ENCODE peak calls at places on chromosomes 16 and 17, in four cellular contexts. One of them, this sample, is unnamed.
A peak's percentile ranks its signal among the peaks of the same experiment; 100 is the strongest.

GRCh38 chr16:30437511-30438046 is 7.7 kb upstream of the DCTPP1 start:
- DNase-seq in upper lobe of right lung: no peak
- DNase-seq in right cardiac atrium: no peak
- DNase-seq in heart right ventricle: no peak
- DNase-seq in this sample: no peak

GRCh38 chr17:70110443-70110880 is 35.4 kb downstream of the KCNJ16 start:
- DNase-seq in upper lobe of right lung: no peak
- DNase-seq in heart right ventricle: peak; percentile 49
- DNase-seq in right cardiac atrium: peak; percentile 58
- DNase-seq in this sample: no peak

GRCh38 chr16:3266873-3267537 is 10.6 kb upstream of the MEFV start:
- DNase-seq in upper lobe of right lung: no peak
- DNase-seq in right cardiac atrium: peak; percentile 21
- DNase-seq in heart right ventricle: no peak
- DNase-seq in this sample: no peak

GRCh38 chr16:27813591-27813990 is 249.9 kb downstream of the GSG1L start:
- DNase-seq in heart right ventricle: no peak
- DNase-seq in upper lobe of right lung: peak; percentile 38
- DNase-seq in right cardiac atrium: no peak
- DNase-seq in this sample: peak; percentile 21

GRCh38 chr16:72947379-72948237 is 100.3 kb downstream of the ZFHX3 start:
- DNase-seq in heart right ventricle: no peak
- DNase-seq in upper lobe of right lung: no peak
- DNase-seq in right cardiac atrium: peak; percentile 69
- DNase-seq in this sample: no peak

GRCh38 chr17:42345396-42346078 is 42.7 kb downstream of the STAT3 start:
- DNase-seq in upper lobe of right lung: peak; percentile 71
- DNase-seq in right cardiac atrium: no peak
- DNase-seq in heart right ventricle: no peak
- DNase-seq in this sample: no peak

GRCh38 chr16:79175286-79176057 is 425.1 kb downstream of the MAF start:
- DNase-seq in heart right ventricle: no peak
- DNase-seq in right cardiac atrium: no peak
- DNase-seq in upper lobe of right lung: no peak
- DNase-seq in this sample: no peak

GRCh38 chr16:47037396-47037745 is 63.9 kb upstream of the DNAJA2 start:
- DNase-seq in right cardiac atrium: no peak
- DNase-seq in upper lobe of right lung: no peak
- DNase-seq in heart right ventricle: peak; percentile 20
- DNase-seq in this sample: no peak

GRCh38 chr17:3667366-3668278 is 756 bp downstream of the TAX1BP3 start:
- DNase-seq in right cardiac atrium: peak; percentile 97
- DNase-seq in upper lobe of right lung: peak; percentile 95
- DNase-seq in heart right ventricle: peak; percentile 91
- DNase-seq in this sample: peak; percentile 93

GRCh38 chr16:84599528-84600202 is 18.2 kb downstream of the COTL1 start:
- DNase-seq in upper lobe of right lung: peak; percentile 89
- DNase-seq in right cardiac atrium: peak; percentile 88
- DNase-seq in heart right ventricle: peak; percentile 43
- DNase-seq in this sample: no peak

GRCh38 chr17:30997842-30998241 is 27.0 kb downstream of the RNF135 start:
- DNase-seq in heart right ventricle: no peak
- DNase-seq in upper lobe of right lung: no peak
- DNase-seq in right cardiac atrium: no peak
- DNase-seq in this sample: no peak

GRCh38 chr16:77541131-77541530 is 106.3 kb upstream of the ADAMTS18 start:
- DNase-seq in upper lobe of right lung: no peak
- DNase-seq in heart right ventricle: no peak
- DNase-seq in right cardiac atrium: no peak
- DNase-seq in this sample: no peak

GRCh38 chr17:16513858-16514257 is 21.9 kb upstream of the LRRC75A start:
- DNase-seq in upper lobe of right lung: no peak
- DNase-seq in right cardiac atrium: no peak
- DNase-seq in heart right ventricle: no peak
- DNase-seq in this sample: no peak

GRCh38 chr16:17793354-17793753 is 322.6 kb upstream of the XYLT1 start:
- DNase-seq in upper lobe of right lung: no peak
- DNase-seq in right cardiac atrium: no peak
- DNase-seq in heart right ventricle: no peak
- DNase-seq in this sample: no peak

GRCh38 chr16:29231231-29231630 is 175.3 kb downstream of the NPIPB11 start:
- DNase-seq in right cardiac atrium: peak; percentile 73
- DNase-seq in heart right ventricle: no peak
- DNase-seq in upper lobe of right lung: peak; percentile 51
- DNase-seq in this sample: no peak

GRCh38 chr17:44004761-44005526 is 522 bp downstream of the NAGS start:
- DNase-seq in upper lobe of right lung: peak; percentile 78
- DNase-seq in right cardiac atrium: peak; percentile 64
- DNase-seq in heart right ventricle: no peak
- DNase-seq in this sample: no peak

GRCh38 chr17:82648761-82649474 is 674 bp upstream of the WDR45B start:
- DNase-seq in right cardiac atrium: peak; percentile 86
- DNase-seq in heart right ventricle: peak; percentile 66
- DNase-seq in upper lobe of right lung: peak; percentile 82
- DNase-seq in this sample: no peak

GRCh38 chr17:21286771-21287702 is 2.5 kb downstream of the MAP2K3 start:
- DNase-seq in heart right ventricle: no peak
- DNase-seq in upper lobe of right lung: peak; percentile 76
- DNase-seq in right cardiac atrium: peak; percentile 67
- DNase-seq in this sample: peak; percentile 82

GRCh38 chr17:49691086-49691676 is 13.3 kb upstream of the SPOP start:
- DNase-seq in right cardiac atrium: no peak
- DNase-seq in upper lobe of right lung: no peak
- DNase-seq in heart right ventricle: peak; percentile 74
- DNase-seq in this sample: no peak

GRCh38 chr17:76193616-76194015 is 46.7 kb downstream of the RNF157 start:
- DNase-seq in upper lobe of right lung: no peak
- DNase-seq in right cardiac atrium: no peak
- DNase-seq in heart right ventricle: no peak
- DNase-seq in this sample: no peak
- H3K4me1 ChIP-seq in upper lobe of right lung: no peaks in the 10 kb centered on the region
- H3K4me1 ChIP-seq in right cardiac atrium: peaks cover 12% of the 10 kb centered on the region
- H3K4me1 ChIP-seq in heart right ventricle: no peaks in the 10 kb centered on the region
- H3K4me1 ChIP-seq in this sample: no peaks in the 10 kb centered on the region

GRCh38 chr16:589658-590159 is at the start of gene RAB40C:
- DNase-seq in upper lobe of right lung: peak; percentile 100
- DNase-seq in right cardiac atrium: peak; percentile 100
- DNase-seq in heart right ventricle: peak; percentile 99
- DNase-seq in this sample: peak; percentile 100
- H3K4me1 ChIP-seq in upper lobe of right lung: peaks cover 56% of the 10 kb centered on the region
- H3K4me1 ChIP-seq in right cardiac atrium: no peaks in the 10 kb centered on the region
- H3K4me1 ChIP-seq in heart right ventricle: peaks cover 10% of the 10 kb centered on the region
- H3K4me1 ChIP-seq in this sample: peaks cover 26% of the 10 kb centered on the region

GRCh38 chr17:57928898-57929297 is 26.3 kb downstream of the CUEDC1 start:
- DNase-seq in right cardiac atrium: no peak
- DNase-seq in heart right ventricle: no peak
- DNase-seq in upper lobe of right lung: no peak
- DNase-seq in this sample: no peak
- H3K4me1 ChIP-seq in right cardiac atrium: peaks cover 32% of the 10 kb centered on the region
- H3K4me1 ChIP-seq in heart right ventricle: peaks cover 29% of the 10 kb centered on the region
- H3K4me1 ChIP-seq in upper lobe of right lung: peaks cover 44% of the 10 kb centered on the region
- H3K4me1 ChIP-seq in this sample: peaks cover 13% of the 10 kb centered on the region

GRCh38 chr17:74842146-74842598 is 17.5 kb downstream of the GRIN2C start:
- DNase-seq in heart right ventricle: no peak
- DNase-seq in right cardiac atrium: peak; percentile 76
- DNase-seq in upper lobe of right lung: no peak
- DNase-seq in this sample: no peak
- H3K4me1 ChIP-seq in heart right ventricle: peaks cover 14% of the 10 kb centered on the region
- H3K4me1 ChIP-seq in right cardiac atrium: peaks cover 12% of the 10 kb centered on the region
- H3K4me1 ChIP-seq in upper lobe of right lung: peaks cover 20% of the 10 kb centered on the region
- H3K4me1 ChIP-seq in this sample: peaks cover 5% of the 10 kb centered on the region